ENCODE peak calls at places on chromosomes 16 and 17, in four cellular contexts. One of them, this sample, is unnamed.

GRCh38 chr16:64365448-64365858 is 756.4 kb downstream of the CDH11 start:
- DNase-seq in RWPE1: no peak
- DNase-seq in cardiac muscle cell: no peak
- DNase-seq in heart right ventricle: no peak
- DNase-seq in this sample: no peak

GRCh38 chr16:85969159-85969558 is 70.2 kb downstream of the IRF8 start:
- DNase-seq in RWPE1: no peak
- DNase-seq in cardiac muscle cell: peak
- DNase-seq in heart right ventricle: no peak
- DNase-seq in this sample: no peak

GRCh38 chr17:82110298-82110697 is 12.3 kb upstream of the FASN start:
- DNase-seq in RWPE1: peak
- DNase-seq in cardiac muscle cell: no peak
- DNase-seq in heart right ventricle: no peak
- DNase-seq in this sample: no peak

GRCh38 chr16:29007865-29008593 is 23.2 kb downstream of the LAT start:
- DNase-seq in RWPE1: peak
- DNase-seq in cardiac muscle cell: peak
- DNase-seq in heart right ventricle: no peak
- DNase-seq in this sample: peak

GRCh38 chr17:13561606-13562270 is 40.0 kb downstream of the HS3ST3A1 start:
- DNase-seq in RWPE1: no peak
- DNase-seq in cardiac muscle cell: peak
- DNase-seq in heart right ventricle: peak
- DNase-seq in this sample: peak

GRCh38 chr17:80029235-80029974 is 6.3 kb downstream of the TBC1D16 start:
- DNase-seq in RWPE1: no peak
- DNase-seq in cardiac muscle cell: peak
- DNase-seq in heart right ventricle: peak
- DNase-seq in this sample: no peak

GRCh38 chr17:27760069-27760885 is 40.1 kb downstream of the NOS2 start:
- DNase-seq in RWPE1: peak
- DNase-seq in cardiac muscle cell: peak
- DNase-seq in heart right ventricle: peak
- DNase-seq in this sample: no peak

GRCh38 chr17:35972945-35973332 is 8.4 kb downstream of the CCL16 start:
- DNase-seq in RWPE1: no peak
- DNase-seq in cardiac muscle cell: no peak
- DNase-seq in heart right ventricle: no peak
- DNase-seq in this sample: no peak

GRCh38 chr17:76076100-76076764 is 1.7 kb downstream of the GALR2 start:
- DNase-seq in RWPE1: no peak
- DNase-seq in cardiac muscle cell: no peak
- DNase-seq in heart right ventricle: no peak
- DNase-seq in this sample: no peak

GRCh38 chr16:78630102-78630501 is 530.6 kb downstream of the WWOX start:
- DNase-seq in RWPE1: no peak
- DNase-seq in cardiac muscle cell: no peak
- DNase-seq in heart right ventricle: no peak
- DNase-seq in this sample: no peak

GRCh38 chr16:29820730-29821662 is 734 bp downstream of the MVP start:
- DNase-seq in RWPE1: peak
- DNase-seq in cardiac muscle cell: no peak
- DNase-seq in heart right ventricle: peak
- DNase-seq in this sample: no peak

GRCh38 chr17:59435238-59435637 is 103.8 kb downstream of the YPEL2 start:
- DNase-seq in RWPE1: peak
- DNase-seq in cardiac muscle cell: peak
- DNase-seq in heart right ventricle: no peak
- DNase-seq in this sample: no peak

GRCh38 chr17:77596491-77597420 is 361.7 kb upstream of the TNRC6C start:
- DNase-seq in RWPE1: no peak
- DNase-seq in cardiac muscle cell: no peak
- DNase-seq in heart right ventricle: no peak
- DNase-seq in this sample: no peak

GRCh38 chr17:77600346-77600745 is 358.2 kb upstream of the TNRC6C start:
- DNase-seq in RWPE1: no peak
- DNase-seq in cardiac muscle cell: no peak
- DNase-seq in heart right ventricle: no peak
- DNase-seq in this sample: no peak

GRCh38 chr17:77598241-77598620 is 360.3 kb upstream of the TNRC6C start:
- DNase-seq in RWPE1: no peak
- DNase-seq in cardiac muscle cell: no peak
- DNase-seq in heart right ventricle: no peak
- DNase-seq in this sample: no peak

GRCh38 chr17:77599699-77600098 is 358.8 kb upstream of the TNRC6C start:
- DNase-seq in RWPE1: no peak
- DNase-seq in cardiac muscle cell: no peak
- DNase-seq in heart right ventricle: no peak
- DNase-seq in this sample: no peak

DNA sequence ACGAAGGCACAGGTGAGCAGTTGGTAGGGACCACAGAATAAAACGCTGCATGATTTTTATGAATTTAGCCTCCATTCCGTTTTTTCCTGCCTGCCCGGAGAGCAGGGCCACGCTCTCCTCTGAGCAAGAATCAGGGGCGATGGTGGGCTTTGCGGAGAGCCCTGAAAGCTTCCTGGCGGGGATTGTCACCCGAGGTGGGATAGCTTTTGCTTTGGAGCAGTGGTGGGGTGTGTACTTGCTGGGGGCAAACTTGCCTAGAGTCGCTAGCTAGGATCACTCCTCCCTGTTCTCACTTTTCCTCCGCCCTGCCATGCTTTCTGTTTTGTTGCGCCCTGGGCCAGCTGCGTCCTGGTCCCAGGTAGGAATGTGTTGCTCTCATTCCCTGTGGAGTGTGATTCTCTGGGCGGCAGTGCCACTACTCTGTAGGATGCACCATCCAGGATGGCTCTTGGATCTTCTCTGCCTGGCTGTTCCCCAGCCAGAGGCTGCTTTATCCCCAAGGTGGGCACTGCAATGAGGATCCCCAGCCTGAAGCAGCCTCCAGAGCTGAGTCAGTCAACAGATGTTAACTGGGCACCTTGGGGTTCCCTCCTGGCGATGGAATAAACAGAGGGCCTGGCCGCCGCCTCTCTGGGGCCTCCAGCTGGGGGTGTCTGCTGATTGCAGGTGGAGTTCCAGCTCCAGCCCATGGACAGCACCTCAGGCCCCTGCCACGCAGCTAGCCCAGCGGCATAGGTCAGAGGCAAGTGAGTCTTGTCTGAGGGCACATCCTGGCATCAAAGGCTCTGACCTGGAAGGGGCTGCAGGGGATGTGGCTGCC is 360.9 kb upstream of the TNRC6C start:
- DNase-seq in RWPE1: no peak
- DNase-seq in cardiac muscle cell: no peak
- DNase-seq in heart right ventricle: no peak
- DNase-seq in this sample: no peak
- TF ChIP-seq CTCF in RWPE1: no peak
- TF ChIP-seq CTCF in cardiac muscle cell: no peak
- TF ChIP-seq CTCF in heart right ventricle: no peak
- TF ChIP-seq CTCF in this sample: no peak

GRCh38 chr16:46883690-46884512 is at the start of gene GPT2:
- DNase-seq in RWPE1: peak
- DNase-seq in cardiac muscle cell: peak
- DNase-seq in heart right ventricle: peak
- DNase-seq in this sample: peak

GRCh38 chr16:46883353-46883689 is 841 bp upstream of the GPT2 start:
- DNase-seq in RWPE1: no peak
- DNase-seq in cardiac muscle cell: no peak
- DNase-seq in heart right ventricle: no peak
- DNase-seq in this sample: no peak

GRCh38 chr16:46882940-46883307 is 1.2 kb upstream of the GPT2 start:
- DNase-seq in RWPE1: no peak
- DNase-seq in cardiac muscle cell: no peak
- DNase-seq in heart right ventricle: no peak
- DNase-seq in this sample: no peak

GRCh38 chr16:46885960-46886763 is 2.0 kb downstream of the GPT2 start:
- DNase-seq in RWPE1: peak
- DNase-seq in cardiac muscle cell: peak
- DNase-seq in heart right ventricle: no peak
- DNase-seq in this sample: peak

GRCh38 chr16:46884513-46885293 is 541 bp downstream of the GPT2 start:
- DNase-seq in RWPE1: no peak
- DNase-seq in cardiac muscle cell: peak
- DNase-seq in heart right ventricle: no peak
- DNase-seq in this sample: no peak
- H3K27ac ChIP-seq in RWPE1: peak
- H3K27ac ChIP-seq in cardiac muscle cell: no peak
- H3K27ac ChIP-seq in heart right ventricle: peak
- H3K27ac ChIP-seq in this sample: peak

DNA sequence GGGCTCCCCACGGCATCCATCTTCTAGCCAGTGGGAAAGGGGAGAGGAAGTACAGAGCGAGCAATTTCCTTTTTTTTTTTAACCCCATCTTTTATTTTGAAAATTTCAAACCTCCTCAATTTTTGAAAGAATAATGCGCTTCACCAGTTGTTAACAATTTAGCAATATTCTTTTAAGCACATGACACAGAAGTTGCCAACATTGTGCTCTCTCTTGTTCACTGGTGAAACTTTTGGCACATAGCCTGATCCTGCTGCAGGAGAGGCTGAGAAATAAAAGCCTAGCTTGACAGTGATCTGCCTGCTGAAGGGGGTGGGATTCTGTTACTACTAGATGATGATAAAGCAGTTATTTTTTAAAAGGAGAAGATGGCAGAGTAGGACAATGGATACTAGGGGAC is 12.9 kb downstream of the NAA60 start:
- DNase-seq in RWPE1: no peak
- DNase-seq in cardiac muscle cell: peak
- DNase-seq in heart right ventricle: peak
- DNase-seq in this sample: no peak
- TF ChIP-seq CTCF in RWPE1: no peak
- TF ChIP-seq CTCF in cardiac muscle cell: no peak
- TF ChIP-seq CTCF in heart right ventricle: no peak
- TF ChIP-seq CTCF in this sample: no peak

DNA sequence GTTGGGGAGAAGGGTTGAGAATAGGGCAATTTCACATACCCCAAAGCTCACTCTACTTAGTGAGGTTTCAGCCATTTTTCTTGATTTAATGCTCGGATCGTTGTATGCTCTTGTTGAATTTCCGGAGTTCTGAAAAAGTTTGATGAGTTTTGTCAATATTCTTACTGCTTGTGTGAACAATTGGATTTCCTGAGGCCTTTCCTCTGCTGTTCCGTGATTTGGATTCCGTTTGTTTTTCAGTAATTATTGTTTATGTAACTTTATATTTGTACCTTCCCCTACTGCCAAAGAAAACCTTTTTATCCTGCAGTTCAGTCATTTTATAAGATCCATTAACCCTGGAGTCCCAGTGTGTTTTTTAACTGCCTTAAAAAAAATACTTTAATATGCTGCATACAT is 62.9 kb downstream of the PHKB start:
- DNase-seq in RWPE1: no peak
- DNase-seq in cardiac muscle cell: no peak
- DNase-seq in heart right ventricle: no peak
- DNase-seq in this sample: no peak
- H3K27ac ChIP-seq in RWPE1: no peak
- H3K27ac ChIP-seq in cardiac muscle cell: no peak
- H3K27ac ChIP-seq in heart right ventricle: peak
- H3K27ac ChIP-seq in this sample: no peak

This sample was measured in AG04450.